ENCODE peak calls at places on chromosomes 5 and 9, in seven cellular contexts. H is IMR-90; J is NCI-H1930; L is activated T-helper 1 cell treated with Interleukin-2 at 50 U/mL for 16 hours; O is CD4-positive, alpha-beta T cell; U is EH; R is CD8-positive, alpha-beta T cell. W is an unnamed sample.

GRCh38 chr9:94929373-94929764 is 202.9 kb downstream of the AOPEP start:
- DNase-seq in H (no peak), J (no peak), L (no peak), O (no peak), U (no peak), R (no peak), W (no peak)

GRCh38 chr5:76016258-76016657 is 66.9 kb upstream of the SV2C start:
- DNase-seq in H (no peak), J (no peak), L (no peak), O (no peak), U (no peak), R (no peak), W (no peak)

GRCh38 chr5:157947156-157947555 is 88.2 kb upstream of the CLINT1 start:
- DNase-seq in H (no peak), J (no peak), L (no peak), O (no peak), U (no peak), R (no peak), W (no peak)

GRCh38 chr9:3467593-3468219 is 58.1 kb downstream of the RFX3 start:
- DNase-seq in H (peak; percentile 72), J (peak; percentile 45), L (peak; percentile 23), O (peak; percentile 34), U (peak; percentile 74), R (peak; percentile 72), W (peak; percentile 28)

GRCh38 chr9:121619989-121620673 is 31.3 kb upstream of the DAB2IP start:
- DNase-seq in H (no peak), J (no peak), L (no peak), O (no peak), U (no peak), R (no peak), W (no peak)

GRCh38 chr5:94968507-94969095 is 316.3 kb downstream of the MCTP1 start:
- DNase-seq in H (peak; percentile 67), J (peak; percentile 21), L (no peak), O (no peak), U (peak; percentile 65), R (no peak), W (no peak)

GRCh38 chr5:107400328-107400727 is 270.4 kb downstream of the EFNA5 start:
- DNase-seq in H (no peak), J (no peak), L (no peak), O (no peak), U (no peak), R (no peak), W (no peak)

GRCh38 chr9:14349818-14350333 is 35.9 kb upstream of the NFIB start:
- DNase-seq in H (no peak), J (no peak), L (no peak), O (no peak), U (no peak), R (no peak), W (no peak)

GRCh38 chr5:133404724-133405123 is 207.6 kb downstream of the FSTL4 start:
- DNase-seq in H (no peak), J (no peak), L (no peak), O (no peak), U (peak; percentile 7), R (peak; percentile 5), W (no peak)

GRCh38 chr9:138051586-138052321 is 174.2 kb downstream of the CACNA1B start:
- DNase-seq in H (no peak), J (no peak), L (no peak), O (no peak), U (no peak), R (peak; percentile 17), W (no peak)

GRCh38 chr5:66145737-66146136 is 1.6 kb downstream of the SREK1 start:
- DNase-seq in H (no peak), J (no peak), L (no peak), O (no peak), U (no peak), R (no peak), W (no peak)

GRCh38 chr9:133793471-133793870 is 55.3 kb upstream of the SARDH start:
- DNase-seq in H (no peak), J (no peak), L (no peak), O (no peak), U (no peak), R (no peak), W (no peak)

GRCh38 chr9:111559000-111559610 is 34.1 kb downstream of the ZNF483 start:
- DNase-seq in H (peak; percentile 69), J (no peak), L (no peak), O (no peak), U (peak; percentile 39), R (no peak), W (no peak)

GRCh38 chr5:150138551-150139265 is 16.9 kb downstream of the PDGFRB start:
- DNase-seq in H (peak; percentile 96), J (no peak), L (no peak), O (no peak), U (peak; percentile 98), R (no peak), W (no peak)

GRCh38 chr5:96408276-96408777 is 24.7 kb downstream of the PCSK1 start:
- DNase-seq in H (peak; percentile 25), J (no peak), L (no peak), O (no peak), U (peak; percentile 73), R (no peak), W (no peak)

GRCh38 chr5:7904170-7904569 is 35.2 kb downstream of the MTRR start:
- DNase-seq in H (peak; percentile 81), J (no peak), L (no peak), O (no peak), U (peak; percentile 85), R (no peak), W (no peak)

GRCh38 chr9:95742821-95743220 is 132.7 kb upstream of the ERCC6L2 start:
- DNase-seq in H (no peak), J (no peak), L (no peak), O (no peak), U (no peak), R (no peak), W (no peak)

GRCh38 chr5:164057121-164057520 is 551.7 kb downstream of the MAT2B start:
- DNase-seq in H (no peak), J (no peak), L (no peak), O (no peak), U (no peak), R (no peak), W (no peak)

GRCh38 chr5:9156282-9156681 is 389.6 kb downstream of the SEMA5A start:
- DNase-seq in H (peak; percentile 83), J (no peak), L (no peak), O (no peak), U (peak; percentile 81), R (no peak), W (no peak)

GRCh38 chr5:163759000-163759730 is 253.7 kb downstream of the MAT2B start:
- DNase-seq in H (no peak), J (no peak), L (no peak), O (no peak), U (no peak), R (no peak), W (no peak)

GRCh38 chr5:14872070-14872989 is 752 bp upstream of the ANKH start:
- DNase-seq in H (peak; percentile 8), J (peak; percentile 51), L (peak; percentile 30), O (peak; percentile 44), U (peak; percentile 60), R (peak; percentile 66), W (peak; percentile 43)

GRCh38 chr5:5071554-5071953 is 68.6 kb upstream of the ADAMTS16 start:
- DNase-seq in H (no peak), J (no peak), L (no peak), O (no peak), U (no peak), R (no peak), W (no peak)

GRCh38 chr9:5557606-5558587 is 47.6 kb downstream of the PDCD1LG2 start:
- DNase-seq in H (no peak), J (no peak), L (peak; percentile 22), O (peak; percentile 47), U (no peak), R (peak; percentile 73), W (no peak)

GRCh38 chr9:124794902-124795491 is 18.1 kb downstream of the OLFML2A start:
- DNase-seq in H (no peak), J (peak; percentile 22), L (no peak), O (no peak), U (no peak), R (no peak), W (no peak)

GRCh38 chr9:27714388-27714787 is 141.1 kb upstream of the C9orf72 start:
- DNase-seq in H (no peak), J (no peak), L (no peak), O (no peak), U (no peak), R (no peak), W (no peak)

GRCh38 chr9:35729700-35730485 is 2.1 kb downstream of the TLN1 start:
- DNase-seq in H (peak; percentile 91), J (no peak), L (no peak), O (no peak), U (peak; percentile 95), R (no peak), W (no peak)

GRCh38 chr9:116383956-116384355 is 230.4 kb downstream of the PAPPA start:
- DNase-seq in H (peak; percentile 73), J (no peak), L (no peak), O (no peak), U (peak; percentile 48), R (no peak), W (no peak)

GRCh38 chr5:56608216-56608925 is 207.0 kb upstream of the MAP3K1 start:
- DNase-seq in H (peak; percentile 13), J (no peak), L (no peak), O (no peak), U (peak; percentile 82), R (no peak), W (no peak)

GRCh38 chr5:156481741-156482140 is 154.8 kb downstream of the SGCD start:
- DNase-seq in H (peak; percentile 16), J (no peak), L (no peak), O (no peak), U (no peak), R (no peak), W (no peak)

GRCh38 chr5:78162253-78162862 is 132.1 kb downstream of the AP3B1 start:
- DNase-seq in H (peak; percentile 44), J (peak; percentile 7), L (no peak), O (no peak), U (peak; percentile 41), R (no peak), W (no peak)

GRCh38 chr9:120935383-120935857 is 8.8 kb upstream of the TRAF1 start:
- DNase-seq in H (peak; percentile 91), J (no peak), L (no peak), O (no peak), U (peak; percentile 95), R (no peak), W (no peak)